ENCODE peak calls at places on chromosomes 13 and 19, in eight cellular contexts. O is AG08396; R is activated CD4-positive, alpha-beta memory T cell treated with anti-CD3 and anti-CD28 coated beads for 36 hours; H is body of pancreas; J is activated T-cell treated with anti-CD3 and anti-CD28 coated beads, Interleukin-2, amount 50 U/mL, for 4 hours; C is fibroblast of the aortic adventitia; Y is left ventricle myocardium inferior; W is epithelial cell of prostate. S is an unnamed sample.

GRCh38 chr19:8194528-8195275 is 14.5 kb upstream of the CERS4 start:
- DNase-seq in O (no peak), R (peak; percentile 73), H (no peak), J (no peak), C (no peak), Y (no peak), W (no peak), S (no peak)

GRCh38 chr19:54137913-54138776 is 583 bp downstream of the CNOT3 start:
- DNase-seq in O (peak; percentile 39), R (peak; percentile 48), H (peak; percentile 35), J (no peak), C (no peak), Y (no peak), W (no peak), S (no peak)

GRCh38 chr13:73656863-73657262 is 477.3 kb downstream of the KLF12 start:
- DNase-seq in O (no peak), R (no peak), H (no peak), J (no peak), C (no peak), Y (no peak), W (no peak), S (no peak)

GRCh38 chr19:24060687-24061356 is 26.2 kb upstream of the ZNF254 start:
- DNase-seq in O (no peak), R (no peak), H (no peak), J (no peak), C (no peak), Y (no peak), W (no peak), S (no peak)

GRCh38 chr13:30616927-30617314 is 799 bp upstream of the USPL1 start:
- DNase-seq in O (peak; percentile 71), R (peak; percentile 69), H (peak; percentile 77), J (peak; percentile 34), C (peak; percentile 94), Y (peak; percentile 45), W (peak; percentile 37), S (peak; percentile 14)

GRCh38 chr13:70339738-70340137 is 231.5 kb upstream of the KLHL1 start:
- DNase-seq in O (no peak), R (no peak), H (peak; percentile 36), J (no peak), C (no peak), Y (no peak), W (no peak), S (no peak)

GRCh38 chr19:55115446-55116065 is 1.9 kb downstream of the PPP1R12C start:
- DNase-seq in O (no peak), R (no peak), H (no peak), J (no peak), C (peak; percentile 74), Y (no peak), W (no peak), S (no peak)

GRCh38 chr13:59487883-59488282 is 675.8 kb downstream of the DIAPH3 start:
- DNase-seq in O (no peak), R (no peak), H (no peak), J (no peak), C (no peak), Y (no peak), W (no peak), S (no peak)

GRCh38 chr13:31631071-31631470 is 108.3 kb upstream of the RXFP2 start:
- DNase-seq in O (no peak), R (no peak), H (no peak), J (no peak), C (no peak), Y (no peak), W (no peak), S (no peak)

GRCh38 chr19:1271528-1272422 is 2.6 kb downstream of the CIRBP start:
- DNase-seq in O (no peak), R (no peak), H (no peak), J (no peak), C (no peak), Y (no peak), W (no peak), S (no peak)

GRCh38 chr19:49150106-49150943 is 4.9 kb downstream of the HRC start:
- DNase-seq in O (peak; percentile 82), R (peak; percentile 59), H (peak; percentile 88), J (peak; percentile 41), C (peak; percentile 65), Y (peak; percentile 85), W (no peak), S (peak; percentile 79)

GRCh38 chr19:30406220-30406944 is 34.2 kb downstream of the ZNF536 start:
- DNase-seq in O (peak; percentile 61), R (no peak), H (no peak), J (no peak), C (no peak), Y (peak; percentile 28), W (no peak), S (no peak)

S was measured in 8988T.